ENCODE peak calls at places on chromosomes 11 and 22, in ten cellular contexts. M is sigmoid colon; X is IMR-90; J is tibial artery; O is ovary; U is right lobe of liver; W is CD8-positive, alpha-beta memory T cell; B is transverse colon; I is colonic mucosa; Z is vagina. K is an unnamed sample. For H3K4me1, the result is how much of the 10 kb centered on the place peaks cover.

GRCh38 chr11:73632996-73633395 is 13.4 kb upstream of the PLEKHB1 start:
- DNase-seq in M (no peak), X (no peak), J (no peak), O (no peak), U (no peak), W (no peak), B (no peak), I (no peak), Z (no peak), K (no peak)

GRCh38 chr11:19795082-19795481 is 82.4 kb downstream of the NAV2 start:
- DNase-seq in M (no peak), X (no peak), J (no peak), O (no peak), U (no peak), W (no peak), B (no peak), I (no peak), Z (no peak), K (no peak)

GRCh38 chr11:96794152-96794551 is 404.3 kb downstream of the JRKL start:
- DNase-seq in M (no peak), X (no peak), J (no peak), O (no peak), U (no peak), W (no peak), B (no peak), I (no peak), Z (no peak), K (no peak)

GRCh38 chr11:129917231-129917630 is 21.9 kb upstream of the NFRKB start:
- DNase-seq in M (no peak), X (peak), J (no peak), O (no peak), U (no peak), W (no peak), B (no peak), I (no peak), Z (no peak), K (no peak)

GRCh38 chr11:70573701-70574151 is 175.4 kb downstream of the CTTN start:
- DNase-seq in M (no peak), X (no peak), J (no peak), O (no peak), U (no peak), W (no peak), B (no peak), I (no peak), Z (no peak), K (no peak)

GRCh38 chr11:65591939-65592814 is 3.4 kb downstream of the KCNK7 start:
- DNase-seq in M (peak), X (peak), J (peak), O (no peak), U (peak), W (no peak), B (peak), I (peak), Z (no peak), K (peak)

GRCh38 chr11:57932105-57932504 is 91.6 kb upstream of the OR9Q1 start:
- DNase-seq in M (no peak), X (no peak), J (no peak), O (no peak), U (no peak), W (no peak), B (no peak), I (no peak), Z (peak), K (no peak)

GRCh38 chr22:30178180-30179126 is 68.1 kb downstream of the LIF start:
- DNase-seq in M (no peak), X (no peak), J (no peak), O (no peak), U (no peak), W (no peak), B (no peak), I (no peak), Z (no peak), K (no peak)

GRCh38 chr11:35608502-35608901 is 9.8 kb upstream of the FJX1 start:
- DNase-seq in M (no peak), X (no peak), J (no peak), O (no peak), U (no peak), W (no peak), B (no peak), I (no peak), Z (no peak), K (no peak)

GRCh38 chr11:100941033-100941432 is 188.6 kb downstream of the PGR start:
- DNase-seq in M (no peak), X (no peak), J (no peak), O (no peak), U (no peak), W (no peak), B (no peak), I (no peak), Z (no peak), K (no peak)

GRCh38 chr22:28442264-28442950 is 237.2 kb downstream of the TTC28 start:
- DNase-seq in M (peak), X (peak), J (peak), O (peak), U (peak), W (peak), B (peak), I (peak), Z (peak), K (peak)

GRCh38 chr11:69135420-69136363 is 20.0 kb upstream of the SMIM38 start:
- DNase-seq in M (no peak), X (no peak), J (no peak), O (no peak), U (no peak), W (no peak), B (no peak), I (no peak), Z (no peak), K (no peak)

GRCh38 chr22:29121124-29121523 is 48.3 kb downstream of the KREMEN1 start:
- DNase-seq in M (no peak), X (no peak), J (no peak), O (no peak), U (no peak), W (no peak), B (no peak), I (no peak), Z (no peak), K (no peak)

GRCh38 chr22:17483670-17484372 is 79.5 kb upstream of the SLC25A18 start:
- DNase-seq in M (no peak), X (no peak), J (no peak), O (no peak), U (no peak), W (no peak), B (no peak), I (no peak), Z (no peak), K (no peak)

GRCh38 chr11:58059011-58059358 is 28.2 kb downstream of the OR6Q1 start:
- DNase-seq in M (no peak), X (peak), J (no peak), O (no peak), U (no peak), W (no peak), B (no peak), I (no peak), Z (no peak), K (no peak)

GRCh38 chr11:2884424-2884815 is 1.2 kb downstream of the CDKN1C start:
- DNase-seq in M (peak), X (no peak), J (peak), O (peak), U (no peak), W (no peak), B (peak), I (no peak), Z (no peak), K (peak)

GRCh38 chr11:128294685-128295079 is 292.7 kb downstream of the ETS1 start:
- DNase-seq in M (no peak), X (peak), J (no peak), O (no peak), U (no peak), W (no peak), B (no peak), I (no peak), Z (no peak), K (no peak)

GRCh38 chr11:120645639-120646038 is 134.1 kb downstream of the GRIK4 start:
- DNase-seq in M (no peak), X (no peak), J (no peak), O (no peak), U (no peak), W (no peak), B (no peak), I (no peak), Z (no peak), K (no peak)

GRCh38 chr11:1226226-1226961 is 3.5 kb downstream of the MUC5B start:
- DNase-seq in M (peak), X (no peak), J (no peak), O (no peak), U (peak), W (no peak), B (peak), I (peak), Z (no peak), K (no peak)

GRCh38 chr11:64127267-64128072 is 38.4 kb downstream of the MACROD1 start:
- DNase-seq in M (no peak), X (no peak), J (no peak), O (no peak), U (no peak), W (no peak), B (no peak), I (no peak), Z (no peak), K (no peak)

GRCh38 chr22:35888181-35888870 is 140.3 kb downstream of the RBFOX2 start:
- DNase-seq in M (no peak), X (no peak), J (no peak), O (no peak), U (no peak), W (no peak), B (no peak), I (no peak), Z (no peak), K (no peak)

GRCh38 chr11:114285599-114285998 is 10.6 kb upstream of the NNMT start:
- DNase-seq in M (no peak), X (peak), J (peak), O (no peak), U (no peak), W (no peak), B (no peak), I (no peak), Z (peak), K (no peak)

GRCh38 chr11:75800728-75801361 is 14.2 kb upstream of the UVRAG start:
- DNase-seq in M (no peak), X (no peak), J (no peak), O (no peak), U (no peak), W (no peak), B (no peak), I (no peak), Z (no peak), K (no peak)

GRCh38 chr22:48840112-48840949 is 987.3 kb downstream of the BRD1 start:
- DNase-seq in M (no peak), X (no peak), J (no peak), O (no peak), U (no peak), W (no peak), B (no peak), I (no peak), Z (no peak), K (no peak)

DNA sequence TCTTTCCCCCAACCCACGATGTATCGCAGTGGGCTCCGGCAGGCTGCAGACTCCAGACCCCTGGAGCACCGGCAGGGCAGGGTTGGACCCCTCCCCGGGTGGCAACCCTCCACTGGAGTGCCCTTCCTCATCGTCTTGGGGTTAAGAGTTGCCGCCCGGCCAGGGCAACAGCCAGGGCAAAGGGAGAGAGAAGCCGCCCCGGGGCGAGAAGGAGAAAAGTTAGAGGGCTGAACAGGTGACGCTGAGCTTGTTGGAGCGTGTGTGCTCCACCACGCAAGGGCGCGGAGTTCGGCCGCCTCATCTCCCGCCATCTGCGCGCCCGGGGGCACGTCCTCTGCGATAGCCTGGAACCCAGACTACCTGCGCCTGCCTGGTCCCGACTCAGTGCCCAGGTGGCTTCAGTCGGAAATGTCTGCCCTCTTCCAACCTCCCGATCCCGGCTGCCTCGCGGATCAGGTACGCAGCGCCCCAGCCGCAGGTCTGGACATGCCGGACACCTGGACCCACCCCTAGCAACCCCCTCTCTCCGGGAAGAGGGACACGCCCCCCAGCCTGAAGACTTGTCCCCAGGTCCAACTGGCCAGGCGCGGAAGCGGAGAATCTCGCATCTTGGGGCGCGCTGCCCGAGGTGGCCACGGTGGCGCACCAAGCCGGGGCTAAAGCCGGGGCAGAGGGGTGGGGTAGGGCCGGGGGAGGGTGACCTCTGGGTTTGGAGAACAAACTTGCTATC is 1.1 kb downstream of the DSCAML1 start:
- DNase-seq in M (no peak), X (no peak), J (no peak), O (no peak), U (no peak), W (no peak), B (no peak), I (no peak), Z (no peak), K (peak)
- H3K4me3 ChIP-seq in M (peak), X (no peak), J (peak), O (no peak), U (no peak), W (peak), B (no peak), I (peak), Z (peak), K (peak)

DNA sequence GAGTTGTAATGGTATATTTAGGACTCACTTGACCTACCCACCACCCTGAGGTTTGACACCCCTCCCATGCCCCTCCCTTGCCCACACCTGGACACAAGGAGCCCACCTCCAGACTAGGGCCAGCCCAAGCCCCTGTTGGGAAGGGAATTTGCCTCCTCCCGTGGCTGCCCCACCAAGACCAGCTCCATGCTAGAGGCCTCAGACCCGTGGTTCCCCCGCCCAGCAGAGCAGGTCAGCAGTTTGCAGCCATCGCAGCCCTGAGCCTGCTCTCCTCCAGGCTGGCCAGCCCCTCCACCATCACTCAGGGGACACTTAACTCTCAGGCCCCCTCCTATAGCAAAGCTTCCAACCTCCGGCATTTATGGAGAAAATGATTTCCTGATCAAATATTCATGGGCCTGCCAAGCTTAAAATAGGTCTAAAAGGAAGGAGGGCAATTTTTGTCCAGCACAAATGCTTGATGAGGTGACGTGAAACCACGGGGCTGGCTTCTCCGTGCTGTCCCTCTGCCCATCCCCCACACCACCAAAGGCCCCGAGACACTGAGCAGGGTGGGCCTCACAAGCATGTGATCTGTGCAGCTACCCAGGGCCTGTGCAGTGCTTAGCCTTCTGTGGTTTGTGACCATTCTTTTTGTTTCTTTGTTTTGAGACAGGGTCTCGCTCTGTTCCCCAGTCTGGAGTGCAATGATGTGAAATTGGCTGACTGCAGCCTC is 94.6 kb upstream of the RTL6 start:
- DNase-seq in M (no peak), X (no peak), J (no peak), O (no peak), U (no peak), W (no peak), B (no peak), I (no peak), Z (no peak), K (no peak)
- H3K27ac ChIP-seq in M (no peak), X (no peak), J (no peak), O (no peak), U (no peak), W (no peak), B (no peak), I (no peak), Z (no peak), K (no peak)

DNA sequence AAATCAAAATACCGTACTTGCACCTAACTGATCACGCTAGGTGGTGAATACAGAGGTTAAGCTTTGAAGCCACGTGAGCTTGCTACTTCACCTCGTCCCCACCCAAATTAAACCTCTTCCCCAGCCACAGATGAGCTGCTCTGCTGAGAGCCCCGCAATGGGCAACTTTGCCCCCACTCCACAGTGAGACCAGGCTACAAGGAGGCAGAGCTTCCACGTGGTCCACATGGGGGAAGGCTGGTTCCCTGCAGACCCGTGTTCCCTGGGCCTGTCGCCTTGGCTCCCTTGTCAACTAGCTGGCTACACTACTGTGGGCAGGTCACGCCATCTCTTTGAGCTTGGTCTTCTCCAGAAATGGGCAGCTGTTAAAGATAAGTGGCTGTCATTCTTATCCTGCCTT is 10.9 kb downstream of the CD5 start:
- DNase-seq in M (peak), X (no peak), J (no peak), O (no peak), U (no peak), W (no peak), B (no peak), I (no peak), Z (no peak), K (no peak)
- H3K4me1 ChIP-seq in M (under half), X (under half), J (under half), O (under half), U (under half), W (half or more), B (under half), I (under half), Z (under half), K (under half)

GRCh38 chr11:34524696-34525095 is 11.1 kb upstream of the ELF5 start:
- DNase-seq in M (no peak), X (no peak), J (no peak), O (no peak), U (no peak), W (no peak), B (no peak), I (no peak), Z (no peak), K (peak)

GRCh38 chr11:34528072-34528471 is 14.5 kb upstream of the ELF5 start:
- DNase-seq in M (no peak), X (no peak), J (no peak), O (no peak), U (no peak), W (no peak), B (no peak), I (no peak), Z (no peak), K (no peak)

GRCh38 chr11:34523053-34523452 is 9.5 kb upstream of the ELF5 start:
- DNase-seq in M (no peak), X (no peak), J (no peak), O (no peak), U (no peak), W (no peak), B (no peak), I (no peak), Z (no peak), K (no peak)

GRCh38 chr11:34525098-34525497 is 11.5 kb upstream of the ELF5 start:
- DNase-seq in M (no peak), X (no peak), J (no peak), O (no peak), U (no peak), W (no peak), B (no peak), I (no peak), Z (no peak), K (no peak)

GRCh38 chr11:34525887-34526657 is 12.5 kb upstream of the ELF5 start:
- DNase-seq in M (no peak), X (no peak), J (no peak), O (no peak), U (no peak), W (no peak), B (no peak), I (no peak), Z (no peak), K (no peak)
- H3K4me3 ChIP-seq in M (no peak), X (no peak), J (no peak), O (no peak), U (no peak), W (no peak), B (no peak), I (no peak), Z (no peak), K (no peak)

GRCh38 chr11:122405788-122406341 is 249.7 kb upstream of the UBASH3B start:
- DNase-seq in M (no peak), X (peak), J (no peak), O (no peak), U (no peak), W (no peak), B (no peak), I (no peak), Z (no peak), K (no peak)
- H3K27ac ChIP-seq in M (no peak), X (peak), J (no peak), O (no peak), U (no peak), W (no peak), B (no peak), I (no peak), Z (peak), K (no peak)

GRCh38 chr22:37187891-37188761 is at the start of gene C1QTNF6:
- DNase-seq in M (peak), X (peak), J (no peak), O (peak), U (no peak), W (no peak), B (no peak), I (peak), Z (no peak), K (no peak)
- H3K4me1 ChIP-seq in M (under half), X (under half), J (under half), O (under half), U (under half), W (half or more), B (half or more), I (under half), Z (half or more), K (under half)

DNA sequence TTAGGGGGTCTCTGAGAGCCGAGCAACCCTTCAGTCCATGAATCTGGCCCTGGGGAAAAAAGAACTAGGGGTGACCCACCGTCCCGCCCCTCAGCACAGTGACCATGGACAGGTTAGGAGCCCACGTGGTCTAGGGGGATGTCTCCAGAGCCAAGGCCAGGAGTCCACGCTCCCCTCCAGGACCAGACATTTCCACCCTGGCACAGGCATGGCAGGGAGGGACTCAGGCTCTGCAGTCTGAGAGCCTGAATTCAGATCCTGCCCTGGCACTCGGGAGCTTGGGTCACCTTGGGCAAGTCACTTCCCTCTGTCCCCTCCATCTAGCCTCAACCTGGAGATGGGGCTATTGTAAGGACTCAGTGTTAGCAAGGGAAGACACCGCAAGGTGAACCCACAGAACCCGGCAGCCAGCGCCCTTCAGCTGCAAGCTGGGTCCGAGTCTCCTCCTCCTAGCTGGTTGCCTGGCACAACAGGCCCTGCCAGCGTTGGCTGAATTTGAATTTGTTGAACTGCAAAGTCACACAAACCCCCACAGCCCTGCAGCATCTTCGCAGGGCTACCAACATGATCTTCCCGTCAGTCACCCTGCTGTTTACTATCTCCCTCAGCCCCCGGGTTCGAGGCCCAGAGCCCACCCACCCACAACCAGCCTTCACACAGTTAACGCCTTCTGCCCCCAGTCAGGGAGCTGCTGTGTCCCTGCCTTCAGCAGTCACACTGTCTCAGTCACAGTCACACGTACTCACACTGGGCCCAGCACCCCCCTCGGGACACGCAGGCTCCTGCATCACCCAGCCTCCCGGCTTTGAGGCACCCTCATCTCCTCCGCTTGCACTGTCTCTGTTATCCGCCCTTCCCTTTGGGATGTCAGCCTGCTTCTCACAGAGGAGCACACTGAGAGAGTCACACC is 603 bp upstream of the PDGFB start:
- DNase-seq in M (no peak), X (no peak), J (no peak), O (no peak), U (no peak), W (no peak), B (no peak), I (no peak), Z (no peak), K (no peak)
- H3K4me3 ChIP-seq in M (peak), X (no peak), J (peak), O (peak), U (no peak), W (peak), B (no peak), I (no peak), Z (peak), K (no peak)

K was measured in upper lobe of left lung.